ENCODE peak calls at places on chromosomes 16 and 17, in nine cellular contexts. M is heart left ventricle, B is adrenal gland, L is lower leg skin, C is tibial nerve, R is GM12878, E is K562, U is IMR-90, X is prostate gland. Q is an unnamed sample.

GRCh38 chr16:68696514-68696913 is 40.6 kb upstream of the CDH1 start:
- DNase-seq in M (no peak), B (no peak), L (no peak), C (no peak), R (no peak), E (no peak), U (no peak), X (peak; percentile 76), Q (no peak)

GRCh38 chr17:28792877-28793666 is 49.3 kb downstream of the TRAF4 start:
- DNase-seq in M (no peak), B (no peak), L (peak; percentile 4), C (no peak), R (no peak), E (no peak), U (peak; percentile 32), X (no peak), Q (peak; percentile 65)

GRCh38 chr16:14338969-14339368 is 267.9 kb downstream of the MRTFB start:
- DNase-seq in M (no peak), B (no peak), L (no peak), C (no peak), R (no peak), E (no peak), U (no peak), X (no peak), Q (no peak)

GRCh38 chr17:72340836-72341235 is 220.0 kb downstream of the SOX9 start:
- DNase-seq in M (no peak), B (no peak), L (no peak), C (no peak), R (no peak), E (no peak), U (no peak), X (no peak), Q (no peak)

GRCh38 chr16:47043200-47043599 is 69.7 kb upstream of the DNAJA2 start:
- DNase-seq in M (no peak), B (no peak), L (no peak), C (no peak), R (no peak), E (no peak), U (no peak), X (no peak), Q (no peak)

GRCh38 chr17:47176438-47176837 is 12.7 kb downstream of the CDC27 start:
- DNase-seq in M (no peak), B (no peak), L (no peak), C (no peak), R (no peak), E (no peak), U (no peak), X (no peak), Q (no peak)

GRCh38 chr16:86024210-86024609 is 125.2 kb downstream of the IRF8 start:
- DNase-seq in M (no peak), B (no peak), L (no peak), C (no peak), R (no peak), E (no peak), U (no peak), X (no peak), Q (no peak)

GRCh38 chr16:673399-673991 is 2.0 kb upstream of the RHBDL1 start:
- DNase-seq in M (no peak), B (no peak), L (no peak), C (no peak), R (no peak), E (no peak), U (no peak), X (no peak), Q (no peak)

GRCh38 chr17:17523001-17523713 is 27.0 kb upstream of the RASD1 start:
- DNase-seq in M (no peak), B (no peak), L (no peak), C (no peak), R (no peak), E (no peak), U (no peak), X (no peak), Q (no peak)

GRCh38 chr17:58684003-58684402 is 7.8 kb downstream of the TEX14 start:
- DNase-seq in M (no peak), B (no peak), L (no peak), C (no peak), R (no peak), E (no peak), U (no peak), X (no peak), Q (no peak)

GRCh38 chr17:66949501-66949900 is 15.0 kb upstream of the CACNG4 start:
- DNase-seq in M (no peak), B (no peak), L (no peak), C (no peak), R (no peak), E (no peak), U (peak; percentile 8), X (no peak), Q (no peak)

GRCh38 chr17:42806249-42806648 is 7.6 kb downstream of the CNTD1 start:
- DNase-seq in M (no peak), B (no peak), L (no peak), C (no peak), R (no peak), E (no peak), U (no peak), X (no peak), Q (no peak)

GRCh38 chr16:12245923-12246290 is 269.4 kb downstream of the SNX29 start:
- DNase-seq in M (no peak), B (no peak), L (no peak), C (no peak), R (no peak), E (no peak), U (no peak), X (no peak), Q (no peak)

GRCh38 chr17:68327823-68328557 is 36.7 kb downstream of the ARSG start:
- DNase-seq in M (no peak), B (no peak), L (no peak), C (no peak), R (no peak), E (no peak), U (no peak), X (no peak), Q (peak; percentile 28)

DNA sequence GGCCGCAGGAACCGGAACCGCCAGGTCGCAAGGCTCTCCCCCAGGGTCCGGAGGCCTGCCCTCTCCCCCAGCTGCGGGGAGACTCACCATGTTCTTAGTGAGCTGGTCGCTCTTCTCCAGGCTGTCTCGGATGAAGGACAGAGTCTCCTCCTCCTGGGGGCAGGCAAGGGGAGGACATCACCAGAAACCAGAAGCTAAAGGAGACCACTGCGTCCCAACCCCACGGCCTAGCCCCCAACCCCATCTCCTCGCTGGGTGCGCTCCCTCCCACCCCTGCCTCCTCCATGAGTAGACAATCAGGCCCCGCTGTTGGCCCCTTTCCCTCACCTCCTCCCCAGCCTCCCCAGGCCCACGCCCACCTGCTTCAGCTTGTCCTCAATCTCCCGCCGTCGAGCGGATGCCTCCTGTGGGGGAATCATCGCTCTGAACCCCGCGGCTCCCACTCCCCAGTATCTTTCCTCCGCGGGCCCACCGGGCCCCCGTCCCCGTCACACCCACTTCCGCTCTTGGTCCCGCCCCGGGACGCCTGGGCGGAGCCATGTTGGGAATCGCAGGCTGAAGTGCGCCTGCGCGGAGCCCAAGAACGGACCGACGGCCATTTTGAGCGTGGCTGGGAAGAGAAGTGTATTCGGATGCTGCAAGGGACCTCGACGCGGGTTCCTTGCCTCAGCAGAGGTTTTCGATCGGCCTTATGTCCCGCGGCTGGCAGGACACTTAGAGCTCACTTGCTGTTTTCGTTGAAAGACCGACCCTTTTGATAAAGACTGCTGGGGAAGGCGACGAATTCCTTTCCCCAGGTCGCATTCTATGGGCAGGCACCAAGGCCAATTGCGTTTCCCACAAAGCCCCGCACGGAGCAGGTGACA is at the start of gene EXOC7:
- DNase-seq in M (peak; percentile 93), B (peak; percentile 92), L (peak; percentile 98), C (peak; percentile 88), R (peak; percentile 75), E (peak; percentile 98), U (peak; percentile 88), X (peak; percentile 90), Q (peak; percentile 93)
- TF ChIP-seq POLR2A in M (peak; percentile 57), B (no peak), L (no peak), C (no peak), R (peak; percentile 95), E (peak; percentile 86), U (peak; percentile 79), X (peak; percentile 74), Q (peak; percentile 98)

GRCh38 chr17:82230627-82231311 is 1.9 kb downstream of the SLC16A3 start:
- DNase-seq in M (peak; percentile 90), B (peak; percentile 85), L (peak; percentile 96), C (peak; percentile 78), R (no peak), E (peak; percentile 92), U (peak; percentile 81), X (no peak), Q (peak; percentile 89)
- H3K4me3 ChIP-seq in M (peak overlapping the region; percentile 73), B (no peak overlapping the region), L (peak overlapping the region; percentile 33), C (peak overlapping the region; percentile 72), R (peak overlapping the region; percentile 99), E (peak overlapping the region; percentile 40), U (peak overlapping the region; percentile 98), X (peak overlapping the region; percentile 39), Q (peak overlapping the region; percentile 88)

DNA sequence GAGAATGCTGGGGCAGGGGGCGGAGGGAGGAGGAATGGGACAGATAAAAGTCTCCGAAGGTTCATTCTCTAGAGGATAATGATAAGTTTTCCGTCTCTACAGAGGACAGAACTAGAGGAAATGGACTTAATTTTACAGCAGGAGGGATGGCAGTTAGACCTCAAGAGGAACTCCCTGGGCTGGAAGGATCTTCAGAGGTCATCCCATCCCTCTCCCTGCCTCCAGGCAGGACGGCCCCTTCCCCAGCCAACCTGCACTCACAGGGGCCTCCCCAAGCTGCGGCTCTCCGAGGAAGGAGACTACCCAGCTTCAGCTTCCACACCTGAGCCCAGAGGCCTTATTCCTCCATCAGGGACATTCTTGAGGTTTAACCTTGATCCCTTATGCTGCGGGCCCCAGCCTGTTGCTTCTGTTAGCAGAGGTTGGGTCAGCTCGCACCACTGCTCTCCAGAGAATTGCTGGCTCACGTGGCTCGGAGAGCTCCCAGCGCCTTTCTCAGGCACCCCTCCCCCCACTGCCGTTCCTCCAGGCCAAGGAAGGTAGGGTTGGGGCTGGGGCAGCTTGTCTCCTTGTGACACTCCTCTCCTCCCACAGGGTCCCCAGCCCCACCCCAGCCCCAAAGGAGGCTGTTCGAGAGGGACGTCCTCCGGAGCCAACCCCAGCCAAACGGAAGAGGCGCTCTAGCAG is 8.5 kb downstream of the ELOB start:
- DNase-seq in M (no peak), B (peak; percentile 40), L (no peak), C (peak; percentile 66), R (no peak), E (peak; percentile 56), U (no peak), X (no peak), Q (peak; percentile 82)
- TF ChIP-seq POLR2A in M (no peak), B (no peak), L (no peak), C (no peak), R (no peak), E (no peak), U (no peak), X (no peak), Q (no peak)

GRCh38 chr16:72261127-72261526 is 89.2 kb upstream of the PMFBP1 start:
- DNase-seq in M (no peak), B (no peak), L (no peak), C (no peak), R (no peak), E (no peak), U (no peak), X (no peak), Q (no peak)

GRCh38 chr16:72264776-72265175 is 92.8 kb upstream of the PMFBP1 start:
- DNase-seq in M (no peak), B (no peak), L (no peak), C (no peak), R (no peak), E (no peak), U (no peak), X (no peak), Q (no peak)

DNA sequence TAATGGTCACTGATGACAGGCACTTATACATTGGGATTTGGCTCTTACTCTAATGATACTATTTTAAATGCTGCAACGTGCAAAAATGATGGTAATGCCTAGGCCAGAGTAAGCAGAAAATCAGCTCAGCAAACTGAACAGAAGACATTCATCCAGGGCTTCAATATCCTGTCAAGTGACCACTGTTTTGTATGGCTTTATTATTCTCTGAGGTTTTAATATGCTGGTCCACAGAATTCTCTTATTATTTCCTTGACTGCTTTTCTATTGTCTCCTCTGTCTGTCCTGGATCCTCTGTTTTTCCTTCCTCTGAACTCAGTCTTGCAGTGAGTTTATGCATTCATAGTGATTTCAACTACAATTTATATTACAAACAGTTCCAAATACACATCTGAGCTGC is 90.8 kb upstream of the PMFBP1 start:
- DNase-seq in M (no peak), B (no peak), L (no peak), C (no peak), R (no peak), E (no peak), U (no peak), X (no peak), Q (no peak)
- H3K4me3 ChIP-seq in M (no peak overlapping the region), B (no peak overlapping the region), L (no peak overlapping the region), C (no peak overlapping the region), R (no peak overlapping the region), E (no peak overlapping the region), U (no peak overlapping the region), X (no peak overlapping the region), Q (no peak overlapping the region)

Q was measured in NB4.